ENCODE peak calls at places on chromosomes 2 and 18, in eight cellular contexts. One of them, this sample, is unnamed.

GRCh38 chr2:129587426-129588064 is 391.9 kb upstream of the RAB6C start:
- DNase-seq in GM13977: no peak
- DNase-seq in fibroblast of lung: no peak
- DNase-seq in iris pigment epithelial cell: no peak
- DNase-seq in EL: no peak
- DNase-seq in lung microvascular endothelial cell: no peak
- DNase-seq in GM06990: no peak
- DNase-seq in stimulated activated CD8-positive, alpha-beta memory T cell treated with anti-CD3 and anti-CD28 coated beads, Interleukin-4, amount 100 ng/mL, for 24 hours: no peak
- DNase-seq in this sample: no peak

GRCh38 chr18:50986360-50987087 is 18.7 kb downstream of the ELAC1 start:
- DNase-seq in GM13977: no peak
- DNase-seq in fibroblast of lung: no peak
- DNase-seq in iris pigment epithelial cell: peak
- DNase-seq in EL: peak
- DNase-seq in lung microvascular endothelial cell: no peak
- DNase-seq in GM06990: no peak
- DNase-seq in stimulated activated CD8-positive, alpha-beta memory T cell treated with anti-CD3 and anti-CD28 coated beads, Interleukin-4, amount 100 ng/mL, for 24 hours: no peak
- DNase-seq in this sample: no peak

GRCh38 chr2:95076705-95077520 is 44.7 kb downstream of the MRPS5 start:
- DNase-seq in GM13977: peak
- DNase-seq in fibroblast of lung: peak
- DNase-seq in iris pigment epithelial cell: peak
- DNase-seq in EL: peak
- DNase-seq in lung microvascular endothelial cell: peak
- DNase-seq in GM06990: peak
- DNase-seq in stimulated activated CD8-positive, alpha-beta memory T cell treated with anti-CD3 and anti-CD28 coated beads, Interleukin-4, amount 100 ng/mL, for 24 hours: peak
- DNase-seq in this sample: peak

GRCh38 chr2:68287580-68288441 is 31.9 kb downstream of the CNRIP1 start:
- DNase-seq in GM13977: no peak
- DNase-seq in fibroblast of lung: peak
- DNase-seq in iris pigment epithelial cell: peak
- DNase-seq in EL: no peak
- DNase-seq in lung microvascular endothelial cell: no peak
- DNase-seq in GM06990: no peak
- DNase-seq in stimulated activated CD8-positive, alpha-beta memory T cell treated with anti-CD3 and anti-CD28 coated beads, Interleukin-4, amount 100 ng/mL, for 24 hours: no peak
- DNase-seq in this sample: no peak

GRCh38 chr2:180184506-180184905 is 177.4 kb upstream of the CWC22 start:
- DNase-seq in GM13977: no peak
- DNase-seq in fibroblast of lung: peak
- DNase-seq in iris pigment epithelial cell: peak
- DNase-seq in EL: peak
- DNase-seq in lung microvascular endothelial cell: no peak
- DNase-seq in GM06990: no peak
- DNase-seq in stimulated activated CD8-positive, alpha-beta memory T cell treated with anti-CD3 and anti-CD28 coated beads, Interleukin-4, amount 100 ng/mL, for 24 hours: no peak
- DNase-seq in this sample: no peak

GRCh38 chr2:156538083-156538504 is 101.9 kb downstream of the GPD2 start:
- DNase-seq in GM13977: no peak
- DNase-seq in fibroblast of lung: no peak
- DNase-seq in iris pigment epithelial cell: peak
- DNase-seq in EL: peak
- DNase-seq in lung microvascular endothelial cell: no peak
- DNase-seq in GM06990: no peak
- DNase-seq in stimulated activated CD8-positive, alpha-beta memory T cell treated with anti-CD3 and anti-CD28 coated beads, Interleukin-4, amount 100 ng/mL, for 24 hours: no peak
- DNase-seq in this sample: peak

GRCh38 chr18:62500966-62501591 is 21.7 kb upstream of the ZCCHC2 start:
- DNase-seq in GM13977: no peak
- DNase-seq in fibroblast of lung: no peak
- DNase-seq in iris pigment epithelial cell: no peak
- DNase-seq in EL: no peak
- DNase-seq in lung microvascular endothelial cell: no peak
- DNase-seq in GM06990: no peak
- DNase-seq in stimulated activated CD8-positive, alpha-beta memory T cell treated with anti-CD3 and anti-CD28 coated beads, Interleukin-4, amount 100 ng/mL, for 24 hours: no peak
- DNase-seq in this sample: no peak

GRCh38 chr18:6161549-6161948 is 253.2 kb downstream of the L3MBTL4 start:
- DNase-seq in GM13977: peak
- DNase-seq in fibroblast of lung: no peak
- DNase-seq in iris pigment epithelial cell: no peak
- DNase-seq in EL: no peak
- DNase-seq in lung microvascular endothelial cell: no peak
- DNase-seq in GM06990: no peak
- DNase-seq in stimulated activated CD8-positive, alpha-beta memory T cell treated with anti-CD3 and anti-CD28 coated beads, Interleukin-4, amount 100 ng/mL, for 24 hours: no peak
- DNase-seq in this sample: no peak

GRCh38 chr18:59446012-59446411 is 86.9 kb upstream of the LMAN1 start:
- DNase-seq in GM13977: no peak
- DNase-seq in fibroblast of lung: peak
- DNase-seq in iris pigment epithelial cell: peak
- DNase-seq in EL: no peak
- DNase-seq in lung microvascular endothelial cell: peak
- DNase-seq in GM06990: no peak
- DNase-seq in stimulated activated CD8-positive, alpha-beta memory T cell treated with anti-CD3 and anti-CD28 coated beads, Interleukin-4, amount 100 ng/mL, for 24 hours: no peak
- DNase-seq in this sample: no peak

GRCh38 chr2:239371726-239372686 is 28.8 kb downstream of the HDAC4 start:
- DNase-seq in GM13977: no peak
- DNase-seq in fibroblast of lung: no peak
- DNase-seq in iris pigment epithelial cell: no peak
- DNase-seq in EL: no peak
- DNase-seq in lung microvascular endothelial cell: no peak
- DNase-seq in GM06990: no peak
- DNase-seq in stimulated activated CD8-positive, alpha-beta memory T cell treated with anti-CD3 and anti-CD28 coated beads, Interleukin-4, amount 100 ng/mL, for 24 hours: no peak
- DNase-seq in this sample: no peak

GRCh38 chr2:240586919-240587800 is 626 bp downstream of the CAPN10 start:
- DNase-seq in GM13977: peak
- DNase-seq in fibroblast of lung: no peak
- DNase-seq in iris pigment epithelial cell: peak
- DNase-seq in EL: peak
- DNase-seq in lung microvascular endothelial cell: peak
- DNase-seq in GM06990: no peak
- DNase-seq in stimulated activated CD8-positive, alpha-beta memory T cell treated with anti-CD3 and anti-CD28 coated beads, Interleukin-4, amount 100 ng/mL, for 24 hours: peak
- DNase-seq in this sample: no peak

GRCh38 chr18:34867520-34867919 is 157.4 kb downstream of the DTNA start:
- DNase-seq in GM13977: no peak
- DNase-seq in fibroblast of lung: no peak
- DNase-seq in iris pigment epithelial cell: no peak
- DNase-seq in EL: peak
- DNase-seq in lung microvascular endothelial cell: no peak
- DNase-seq in GM06990: peak
- DNase-seq in stimulated activated CD8-positive, alpha-beta memory T cell treated with anti-CD3 and anti-CD28 coated beads, Interleukin-4, amount 100 ng/mL, for 24 hours: no peak
- DNase-seq in this sample: no peak

GRCh38 chr18:76788571-76789317 is 33.6 kb upstream of the ZNF236 start:
- DNase-seq in GM13977: no peak
- DNase-seq in fibroblast of lung: no peak
- DNase-seq in iris pigment epithelial cell: no peak
- DNase-seq in EL: no peak
- DNase-seq in lung microvascular endothelial cell: no peak
- DNase-seq in GM06990: no peak
- DNase-seq in stimulated activated CD8-positive, alpha-beta memory T cell treated with anti-CD3 and anti-CD28 coated beads, Interleukin-4, amount 100 ng/mL, for 24 hours: no peak
- DNase-seq in this sample: no peak

GRCh38 chr2:84796798-84797197 is 84.1 kb downstream of the TRABD2A start:
- DNase-seq in GM13977: no peak
- DNase-seq in fibroblast of lung: no peak
- DNase-seq in iris pigment epithelial cell: no peak
- DNase-seq in EL: no peak
- DNase-seq in lung microvascular endothelial cell: no peak
- DNase-seq in GM06990: no peak
- DNase-seq in stimulated activated CD8-positive, alpha-beta memory T cell treated with anti-CD3 and anti-CD28 coated beads, Interleukin-4, amount 100 ng/mL, for 24 hours: no peak
- DNase-seq in this sample: no peak

GRCh38 chr2:60158262-60158661 is 395.2 kb downstream of the BCL11A start:
- DNase-seq in GM13977: no peak
- DNase-seq in fibroblast of lung: no peak
- DNase-seq in iris pigment epithelial cell: no peak
- DNase-seq in EL: no peak
- DNase-seq in lung microvascular endothelial cell: no peak
- DNase-seq in GM06990: peak
- DNase-seq in stimulated activated CD8-positive, alpha-beta memory T cell treated with anti-CD3 and anti-CD28 coated beads, Interleukin-4, amount 100 ng/mL, for 24 hours: no peak
- DNase-seq in this sample: no peak

This sample was measured in NCI-H1048.